ENCODE peak calls at places on chromosomes 13 and 19, in ten cellular contexts. One of them, this sample, is unnamed.

GRCh38 chr13:33953781-33954180 is 135.8 kb downstream of the RFC3 start:
- DNase-seq in fibroblast of lung: peak; percentile 52
- DNase-seq in esophagus squamous epithelium: no peak
- DNase-seq in left ventricle myocardium inferior: no peak
- DNase-seq in AG10803: peak; percentile 64
- DNase-seq in tibial nerve: no peak
- DNase-seq in fibroblast of the aortic adventitia: peak; percentile 51
- DNase-seq in esophagus muscularis mucosa: no peak
- DNase-seq in uterus: no peak
- DNase-seq in fibroblast of mammary gland: no peak
- DNase-seq in this sample: peak; percentile 17

GRCh38 chr19:19643158-19644053 is at the start of gene GMIP:
- DNase-seq in fibroblast of lung: peak; percentile 28
- DNase-seq in esophagus squamous epithelium: peak; percentile 64
- DNase-seq in left ventricle myocardium inferior: peak; percentile 82
- DNase-seq in AG10803: peak; percentile 28
- DNase-seq in tibial nerve: peak; percentile 40
- DNase-seq in fibroblast of the aortic adventitia: peak; percentile 42
- DNase-seq in esophagus muscularis mucosa: peak; percentile 93
- DNase-seq in uterus: peak; percentile 68
- DNase-seq in fibroblast of mammary gland: peak; percentile 32
- DNase-seq in this sample: peak; percentile 52

GRCh38 chr19:36097036-36097435 is 13.9 kb upstream of the OVOL3 start:
- DNase-seq in fibroblast of lung: no peak
- DNase-seq in esophagus squamous epithelium: no peak
- DNase-seq in left ventricle myocardium inferior: no peak
- DNase-seq in AG10803: no peak
- DNase-seq in tibial nerve: no peak
- DNase-seq in fibroblast of the aortic adventitia: no peak
- DNase-seq in esophagus muscularis mucosa: no peak
- DNase-seq in uterus: no peak
- DNase-seq in fibroblast of mammary gland: no peak
- DNase-seq in this sample: no peak

GRCh38 chr19:17648097-17648660 is 40.0 kb downstream of the UNC13A start:
- DNase-seq in fibroblast of lung: no peak
- DNase-seq in esophagus squamous epithelium: no peak
- DNase-seq in left ventricle myocardium inferior: no peak
- DNase-seq in AG10803: no peak
- DNase-seq in tibial nerve: no peak
- DNase-seq in fibroblast of the aortic adventitia: no peak
- DNase-seq in esophagus muscularis mucosa: no peak
- DNase-seq in uterus: no peak
- DNase-seq in fibroblast of mammary gland: no peak
- DNase-seq in this sample: no peak

GRCh38 chr19:57317503-57317902 is 2.8 kb upstream of the ZNF543 start:
- DNase-seq in fibroblast of lung: no peak
- DNase-seq in esophagus squamous epithelium: no peak
- DNase-seq in left ventricle myocardium inferior: no peak
- DNase-seq in AG10803: no peak
- DNase-seq in tibial nerve: no peak
- DNase-seq in fibroblast of the aortic adventitia: no peak
- DNase-seq in esophagus muscularis mucosa: no peak
- DNase-seq in uterus: no peak
- DNase-seq in fibroblast of mammary gland: no peak
- DNase-seq in this sample: peak; percentile 12

GRCh38 chr13:98549006-98549727 is 27.7 kb downstream of the STK24 start:
- DNase-seq in fibroblast of lung: peak; percentile 89
- DNase-seq in esophagus squamous epithelium: no peak
- DNase-seq in left ventricle myocardium inferior: no peak
- DNase-seq in AG10803: peak; percentile 95
- DNase-seq in tibial nerve: no peak
- DNase-seq in fibroblast of the aortic adventitia: peak; percentile 76
- DNase-seq in esophagus muscularis mucosa: no peak
- DNase-seq in uterus: no peak
- DNase-seq in fibroblast of mammary gland: peak; percentile 96
- DNase-seq in this sample: peak; percentile 76

GRCh38 chr13:76414320-76414719 is 471.9 kb downstream of the KCTD12 start:
- DNase-seq in fibroblast of lung: no peak
- DNase-seq in esophagus squamous epithelium: no peak
- DNase-seq in left ventricle myocardium inferior: no peak
- DNase-seq in AG10803: no peak
- DNase-seq in tibial nerve: no peak
- DNase-seq in fibroblast of the aortic adventitia: no peak
- DNase-seq in esophagus muscularis mucosa: no peak
- DNase-seq in uterus: no peak
- DNase-seq in fibroblast of mammary gland: no peak
- DNase-seq in this sample: peak; percentile 2

GRCh38 chr13:27309967-27310598 is 39.5 kb downstream of the RASL11A start:
- DNase-seq in fibroblast of lung: peak; percentile 23
- DNase-seq in esophagus squamous epithelium: no peak
- DNase-seq in left ventricle myocardium inferior: no peak
- DNase-seq in AG10803: no peak
- DNase-seq in tibial nerve: no peak
- DNase-seq in fibroblast of the aortic adventitia: peak; percentile 27
- DNase-seq in esophagus muscularis mucosa: no peak
- DNase-seq in uterus: no peak
- DNase-seq in fibroblast of mammary gland: peak; percentile 42
- DNase-seq in this sample: peak; percentile 55

GRCh38 chr13:110593430-110594130 is 21.8 kb upstream of the NAXD start:
- DNase-seq in fibroblast of lung: peak; percentile 49
- DNase-seq in esophagus squamous epithelium: no peak
- DNase-seq in left ventricle myocardium inferior: no peak
- DNase-seq in AG10803: peak; percentile 54
- DNase-seq in tibial nerve: no peak
- DNase-seq in fibroblast of the aortic adventitia: peak; percentile 67
- DNase-seq in esophagus muscularis mucosa: no peak
- DNase-seq in uterus: no peak
- DNase-seq in fibroblast of mammary gland: peak; percentile 75
- DNase-seq in this sample: peak; percentile 76

GRCh38 chr19:1942078-1942933 is 1.3 kb downstream of the CSNK1G2 start:
- DNase-seq in fibroblast of lung: peak; percentile 73
- DNase-seq in esophagus squamous epithelium: peak; percentile 37
- DNase-seq in left ventricle myocardium inferior: peak; percentile 66
- DNase-seq in AG10803: peak; percentile 59
- DNase-seq in tibial nerve: peak; percentile 38
- DNase-seq in fibroblast of the aortic adventitia: peak; percentile 57
- DNase-seq in esophagus muscularis mucosa: peak; percentile 95
- DNase-seq in uterus: peak; percentile 69
- DNase-seq in fibroblast of mammary gland: peak; percentile 50
- DNase-seq in this sample: peak; percentile 72

GRCh38 chr19:39843919-39844793 is 2.0 kb downstream of the FBL start:
- DNase-seq in fibroblast of lung: peak; percentile 32
- DNase-seq in esophagus squamous epithelium: no peak
- DNase-seq in left ventricle myocardium inferior: no peak
- DNase-seq in AG10803: peak; percentile 60
- DNase-seq in tibial nerve: no peak
- DNase-seq in fibroblast of the aortic adventitia: peak; percentile 70
- DNase-seq in esophagus muscularis mucosa: no peak
- DNase-seq in uterus: no peak
- DNase-seq in fibroblast of mammary gland: peak; percentile 71
- DNase-seq in this sample: peak; percentile 70

GRCh38 chr13:49602005-49602404 is 16.6 kb upstream of the RCBTB1 start:
- DNase-seq in fibroblast of lung: no peak
- DNase-seq in esophagus squamous epithelium: no peak
- DNase-seq in left ventricle myocardium inferior: no peak
- DNase-seq in AG10803: no peak
- DNase-seq in tibial nerve: no peak
- DNase-seq in fibroblast of the aortic adventitia: no peak
- DNase-seq in esophagus muscularis mucosa: no peak
- DNase-seq in uterus: no peak
- DNase-seq in fibroblast of mammary gland: no peak
- DNase-seq in this sample: no peak

GRCh38 chr13:99005609-99006008 is 27.7 kb upstream of the DOCK9 start:
- DNase-seq in fibroblast of lung: no peak
- DNase-seq in esophagus squamous epithelium: no peak
- DNase-seq in left ventricle myocardium inferior: no peak
- DNase-seq in AG10803: no peak
- DNase-seq in tibial nerve: no peak
- DNase-seq in fibroblast of the aortic adventitia: no peak
- DNase-seq in esophagus muscularis mucosa: no peak
- DNase-seq in uterus: no peak
- DNase-seq in fibroblast of mammary gland: no peak
- DNase-seq in this sample: no peak

GRCh38 chr13:112670118-112670517 is 19.7 kb upstream of the ATP11A start:
- DNase-seq in fibroblast of lung: no peak
- DNase-seq in esophagus squamous epithelium: no peak
- DNase-seq in left ventricle myocardium inferior: no peak
- DNase-seq in AG10803: no peak
- DNase-seq in tibial nerve: no peak
- DNase-seq in fibroblast of the aortic adventitia: no peak
- DNase-seq in esophagus muscularis mucosa: no peak
- DNase-seq in uterus: no peak
- DNase-seq in fibroblast of mammary gland: no peak
- DNase-seq in this sample: no peak

GRCh38 chr13:76791290-76791664 is 94.9 kb downstream of the KCTD12 start:
- DNase-seq in fibroblast of lung: peak; percentile 51
- DNase-seq in esophagus squamous epithelium: no peak
- DNase-seq in left ventricle myocardium inferior: peak; percentile 15
- DNase-seq in AG10803: no peak
- DNase-seq in tibial nerve: no peak
- DNase-seq in fibroblast of the aortic adventitia: no peak
- DNase-seq in esophagus muscularis mucosa: no peak
- DNase-seq in uterus: no peak
- DNase-seq in fibroblast of mammary gland: peak; percentile 27
- DNase-seq in this sample: peak; percentile 36

DNA sequence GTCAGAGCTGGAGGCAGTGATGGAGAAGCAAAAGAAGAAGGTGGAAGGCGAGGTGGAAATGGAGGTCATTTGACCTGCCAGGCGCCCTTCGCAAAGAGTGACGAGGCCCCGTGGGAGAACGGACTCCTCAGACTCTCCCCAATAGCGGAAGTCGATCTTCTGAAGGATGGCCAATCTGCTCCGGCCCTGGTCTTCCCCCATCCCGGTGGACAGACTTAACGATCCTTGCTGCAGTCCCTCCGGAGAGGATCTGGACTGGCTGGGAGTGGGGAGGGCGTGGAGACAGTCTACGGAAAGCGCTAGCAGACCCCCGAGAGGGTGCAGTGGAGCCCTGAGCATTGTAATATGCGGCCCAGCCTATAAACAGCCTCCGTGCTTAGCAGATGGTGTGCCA is 11.9 kb downstream of the EPS8L1 start:
- DNase-seq in fibroblast of lung: peak; percentile 16
- DNase-seq in esophagus squamous epithelium: no peak
- DNase-seq in left ventricle myocardium inferior: no peak
- DNase-seq in AG10803: peak; percentile 26
- DNase-seq in tibial nerve: no peak
- DNase-seq in fibroblast of the aortic adventitia: no peak
- DNase-seq in esophagus muscularis mucosa: no peak
- DNase-seq in uterus: no peak
- DNase-seq in fibroblast of mammary gland: peak; percentile 30
- DNase-seq in this sample: peak; percentile 36
- H3K4me3 ChIP-seq in fibroblast of lung: peak overlapping the region; percentile 57
- H3K4me3 ChIP-seq in esophagus squamous epithelium: peak overlapping the region; percentile 24
- H3K4me3 ChIP-seq in left ventricle myocardium inferior: peak overlapping the region; percentile 70
- H3K4me3 ChIP-seq in AG10803: peak overlapping the region; percentile 66
- H3K4me3 ChIP-seq in tibial nerve: peak overlapping the region; percentile 49
- H3K4me3 ChIP-seq in fibroblast of the aortic adventitia: peak overlapping the region; percentile 63
- H3K4me3 ChIP-seq in esophagus muscularis mucosa: peak overlapping the region; percentile 53
- H3K4me3 ChIP-seq in uterus: peak overlapping the region; percentile 45
- H3K4me3 ChIP-seq in fibroblast of mammary gland: peak overlapping the region; percentile 47
- H3K4me3 ChIP-seq in this sample: peak overlapping the region; percentile 62

DNA sequence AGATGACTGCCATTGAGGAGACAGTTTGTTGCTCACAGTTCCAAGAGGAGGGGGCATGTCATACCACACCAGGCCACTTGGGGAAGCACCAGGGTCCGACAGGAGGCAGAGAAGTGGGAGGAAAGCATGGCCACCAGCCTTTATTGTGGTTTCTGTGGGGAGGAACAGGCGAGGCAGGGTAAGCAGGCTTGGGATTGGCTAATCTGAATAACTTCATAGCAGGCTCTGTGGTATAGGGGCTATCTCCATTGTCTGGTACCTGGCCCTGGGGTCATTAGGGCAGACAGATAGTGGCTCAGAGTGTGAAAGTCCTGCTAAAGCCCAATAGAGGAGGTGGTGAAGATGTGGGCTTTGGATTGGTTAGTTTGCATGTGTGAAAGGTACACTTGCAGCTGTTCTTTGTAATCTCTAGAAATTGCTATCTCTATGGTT is 35.5 kb downstream of the CBY2 start:
- DNase-seq in fibroblast of lung: no peak
- DNase-seq in esophagus squamous epithelium: no peak
- DNase-seq in left ventricle myocardium inferior: no peak
- DNase-seq in AG10803: no peak
- DNase-seq in tibial nerve: no peak
- DNase-seq in fibroblast of the aortic adventitia: no peak
- DNase-seq in esophagus muscularis mucosa: no peak
- DNase-seq in uterus: no peak
- DNase-seq in fibroblast of mammary gland: no peak
- DNase-seq in this sample: no peak
- TF ChIP-seq CTCF in fibroblast of lung: no peak
- TF ChIP-seq CTCF in esophagus squamous epithelium: no peak
- TF ChIP-seq CTCF in left ventricle myocardium inferior: no peak
- TF ChIP-seq CTCF in AG10803: no peak
- TF ChIP-seq CTCF in tibial nerve: no peak
- TF ChIP-seq CTCF in fibroblast of the aortic adventitia: peak; percentile 27
- TF ChIP-seq CTCF in esophagus muscularis mucosa: no peak
- TF ChIP-seq CTCF in uterus: no peak
- TF ChIP-seq CTCF in fibroblast of mammary gland: peak; percentile 23
- TF ChIP-seq CTCF in this sample: peak; percentile 16

GRCh38 chr13:18212873-18213272 is 968.8 kb downstream of the TUBA3C start:
- DNase-seq in fibroblast of lung: no peak
- DNase-seq in esophagus squamous epithelium: no peak
- DNase-seq in left ventricle myocardium inferior: no peak
- DNase-seq in AG10803: no peak
- DNase-seq in tibial nerve: peak; percentile 46
- DNase-seq in fibroblast of the aortic adventitia: no peak
- DNase-seq in esophagus muscularis mucosa: no peak
- DNase-seq in uterus: no peak
- DNase-seq in fibroblast of mammary gland: no peak
- DNase-seq in this sample: peak; percentile 7
- H3K4me3 ChIP-seq in fibroblast of lung: no peak overlapping the region
- H3K4me3 ChIP-seq in esophagus squamous epithelium: no peak overlapping the region
- H3K4me3 ChIP-seq in left ventricle myocardium inferior: no peak overlapping the region
- H3K4me3 ChIP-seq in AG10803: no peak overlapping the region
- H3K4me3 ChIP-seq in tibial nerve: no peak overlapping the region
- H3K4me3 ChIP-seq in fibroblast of the aortic adventitia: no peak overlapping the region
- H3K4me3 ChIP-seq in esophagus muscularis mucosa: no peak overlapping the region
- H3K4me3 ChIP-seq in uterus: no peak overlapping the region
- H3K4me3 ChIP-seq in fibroblast of mammary gland: no peak overlapping the region
- H3K4me3 ChIP-seq in this sample: no peak overlapping the region

GRCh38 chr13:51768378-51768921 is 35.5 kb downstream of the DHRS12 start:
- DNase-seq in fibroblast of lung: no peak
- DNase-seq in esophagus squamous epithelium: no peak
- DNase-seq in left ventricle myocardium inferior: no peak
- DNase-seq in AG10803: no peak
- DNase-seq in tibial nerve: no peak
- DNase-seq in fibroblast of the aortic adventitia: no peak
- DNase-seq in esophagus muscularis mucosa: peak; percentile 82
- DNase-seq in uterus: no peak
- DNase-seq in fibroblast of mammary gland: no peak
- DNase-seq in this sample: no peak
- TF ChIP-seq CTCF in fibroblast of lung: no peak
- TF ChIP-seq CTCF in esophagus squamous epithelium: no peak
- TF ChIP-seq CTCF in left ventricle myocardium inferior: peak; percentile 45
- TF ChIP-seq CTCF in AG10803: peak; percentile 10
- TF ChIP-seq CTCF in tibial nerve: no peak
- TF ChIP-seq CTCF in fibroblast of the aortic adventitia: no peak
- TF ChIP-seq CTCF in esophagus muscularis mucosa: no peak
- TF ChIP-seq CTCF in uterus: no peak
- TF ChIP-seq CTCF in fibroblast of mammary gland: no peak
- TF ChIP-seq CTCF in this sample: peak; percentile 27

GRCh38 chr19:32650671-32651070 is 24.3 kb downstream of the ANKRD27 start:
- DNase-seq in fibroblast of lung: no peak
- DNase-seq in esophagus squamous epithelium: no peak
- DNase-seq in left ventricle myocardium inferior: no peak
- DNase-seq in AG10803: no peak
- DNase-seq in tibial nerve: no peak
- DNase-seq in fibroblast of the aortic adventitia: no peak
- DNase-seq in esophagus muscularis mucosa: no peak
- DNase-seq in uterus: no peak
- DNase-seq in fibroblast of mammary gland: no peak
- DNase-seq in this sample: no peak
- H3K4me3 ChIP-seq in fibroblast of lung: no peak overlapping the region
- H3K4me3 ChIP-seq in esophagus squamous epithelium: no peak overlapping the region
- H3K4me3 ChIP-seq in left ventricle myocardium inferior: no peak overlapping the region
- H3K4me3 ChIP-seq in AG10803: no peak overlapping the region
- H3K4me3 ChIP-seq in tibial nerve: no peak overlapping the region
- H3K4me3 ChIP-seq in fibroblast of the aortic adventitia: no peak overlapping the region
- H3K4me3 ChIP-seq in esophagus muscularis mucosa: no peak overlapping the region
- H3K4me3 ChIP-seq in uterus: no peak overlapping the region
- H3K4me3 ChIP-seq in fibroblast of mammary gland: no peak overlapping the region
- H3K4me3 ChIP-seq in this sample: no peak overlapping the region

This sample was measured in cardiac fibroblast.